ENCODE peak calls at places on chromosomes 11 and 22, in seven cellular contexts. Q is HS-5, N is ovary, O is neuronal stem cell, S is stomach, G is T-cell, L is hepatocyte. D is an unnamed sample.

GRCh38 chr22:26453812-26454500 is 24.9 kb downstream of the ASPHD2 start:
- DNase-seq in Q (no peak), N (no peak), O (no peak), S (no peak), G (no peak), L (no peak), D (no peak)

GRCh38 chr11:1015826-1016565 is 20.5 kb downstream of the MUC6 start:
- DNase-seq in Q (no peak), N (no peak), O (no peak), S (no peak), G (no peak), L (no peak), D (no peak)

GRCh38 chr22:38017272-38017920 is 33.0 kb upstream of the SOX10 start:
- DNase-seq in Q (no peak), N (peak), O (no peak), S (peak), G (no peak), L (no peak), D (peak)

GRCh38 chr11:109644158-109644557 is 222.2 kb downstream of the C11orf87 start:
- DNase-seq in Q (no peak), N (no peak), O (no peak), S (no peak), G (no peak), L (peak), D (peak)

GRCh38 chr11:80899381-80899780 is 1458.6 kb upstream of the TENM4 start:
- DNase-seq in Q (peak), N (no peak), O (no peak), S (no peak), G (no peak), L (no peak), D (no peak)

GRCh38 chr11:75858613-75859012 is 43.6 kb downstream of the UVRAG start:
- DNase-seq in Q (peak), N (no peak), O (no peak), S (no peak), G (no peak), L (no peak), D (no peak)

GRCh38 chr11:73463359-73463758 is 87.2 kb downstream of the RELT start:
- DNase-seq in Q (no peak), N (no peak), O (no peak), S (no peak), G (no peak), L (no peak), D (no peak)

GRCh38 chr22:19955241-19956128 is 13.9 kb upstream of the TXNRD2 start:
- DNase-seq in Q (no peak), N (no peak), O (no peak), S (no peak), G (no peak), L (no peak), D (peak)

GRCh38 chr11:19344661-19345518 is 104.1 kb upstream of the E2F8 start:
- DNase-seq in Q (no peak), N (no peak), O (peak), S (peak), G (no peak), L (peak), D (peak)

GRCh38 chr11:116335891-116336290 is 436.9 kb downstream of the BUD13 start:
- DNase-seq in Q (no peak), N (no peak), O (no peak), S (no peak), G (no peak), L (no peak), D (no peak)

GRCh38 chr11:14904745-14905103 is 12.7 kb upstream of the CYP2R1 start:
- DNase-seq in Q (no peak), N (peak), O (no peak), S (peak), G (peak), L (peak), D (peak)

GRCh38 chr11:41622707-41623359 is 163.4 kb upstream of the LRRC4C start:
- DNase-seq in Q (no peak), N (no peak), O (no peak), S (no peak), G (no peak), L (no peak), D (no peak)

GRCh38 chr22:46239261-46240048 is 10.6 kb downstream of the CDPF1 start:
- DNase-seq in Q (no peak), N (no peak), O (no peak), S (no peak), G (peak), L (no peak), D (no peak)

GRCh38 chr11:7536102-7536501 is 22.3 kb downstream of the PPFIBP2 start:
- DNase-seq in Q (no peak), N (no peak), O (no peak), S (no peak), G (no peak), L (peak), D (no peak)

GRCh38 chr22:19722175-19722914 is 994 bp upstream of the GP1BB start:
- DNase-seq in Q (no peak), N (no peak), O (no peak), S (no peak), G (no peak), L (no peak), D (no peak)

GRCh38 chr11:128695539-128696221 is 1.8 kb downstream of the FLI1 start:
- DNase-seq in Q (no peak), N (no peak), O (no peak), S (no peak), G (peak), L (no peak), D (peak)

GRCh38 chr11:67118059-67118766 is 850 bp upstream of the KDM2A start:
- DNase-seq in Q (no peak), N (peak), O (no peak), S (peak), G (peak), L (peak), D (peak)

GRCh38 chr22:39444937-39445465 is 11.8 kb upstream of the MGAT3 start:
- DNase-seq in Q (no peak), N (no peak), O (no peak), S (no peak), G (no peak), L (no peak), D (no peak)

GRCh38 chr22:32144875-32145274 is 14.2 kb downstream of the C22orf42 start:
- DNase-seq in Q (no peak), N (no peak), O (no peak), S (no peak), G (no peak), L (no peak), D (no peak)

GRCh38 chr11:93648168-93648567 is 13.3 kb upstream of the CEP295 start:
- DNase-seq in Q (no peak), N (no peak), O (no peak), S (no peak), G (no peak), L (peak), D (no peak)